ENCODE peak calls at places on chromosomes 7 and 10, in five cellular contexts. R is foreskin fibroblast; D is stimulated activated CD4-positive, alpha-beta T cell treated with anti-CD3 and anti-CD28 coated beads, Interleukin-15, amount 100 ng/mL, for 1 hour; N is T-helper 9 cell; I is neural progenitor cell. H is an unnamed sample.

GRCh38 chr10:97428572-97428981 is 2.6 kb downstream of the PGAM1 start:
- DNase-seq in R (no peak), D (no peak), N (no peak), I (peak), H (no peak)

GRCh38 chr7:101960323-101960722 is 142.9 kb downstream of the CUX1 start:
- DNase-seq in R (no peak), D (no peak), N (no peak), I (no peak), H (no peak)

GRCh38 chr7:34837826-34838225 is 179.8 kb downstream of the NPSR1 start:
- DNase-seq in R (no peak), D (no peak), N (no peak), I (no peak), H (no peak)

GRCh38 chr7:51033722-51034530 is 251.2 kb upstream of the GRB10 start:
- DNase-seq in R (no peak), D (no peak), N (no peak), I (no peak), H (no peak)

GRCh38 chr10:91073301-91073780 is 147.1 kb upstream of the PCGF5 start:
- DNase-seq in R (no peak), D (no peak), N (no peak), I (no peak), H (no peak)

GRCh38 chr7:65554-65953 is 126.8 kb upstream of the FAM20C start:
- DNase-seq in R (peak), D (no peak), N (no peak), I (no peak), H (no peak)

GRCh38 chr10:111093741-111094380 is 17.0 kb downstream of the ADRA2A start:
- DNase-seq in R (peak), D (no peak), N (no peak), I (no peak), H (no peak)

GRCh38 chr10:47414227-47414592 is 30.1 kb upstream of the ZNF488 start:
- DNase-seq in R (no peak), D (no peak), N (no peak), I (no peak), H (no peak)

GRCh38 chr10:74837750-74838149 is 11.3 kb downstream of the KAT6B start:
- DNase-seq in R (no peak), D (no peak), N (no peak), I (no peak), H (no peak)

GRCh38 chr7:107631588-107631987 is 29.0 kb upstream of the SLC26A4 start:
- DNase-seq in R (no peak), D (no peak), N (no peak), I (no peak), H (no peak)

GRCh38 chr10:118259288-118259906 is 82.7 kb downstream of the FAM204A start:
- DNase-seq in R (no peak), D (peak), N (peak), I (peak), H (no peak)

GRCh38 chr7:116999316-116999715 is 46.0 kb downstream of the ST7 start:
- DNase-seq in R (peak), D (no peak), N (no peak), I (no peak), H (no peak)

GRCh38 chr7:126790763-126791162 is 462.0 kb downstream of the GRM8 start:
- DNase-seq in R (no peak), D (no peak), N (no peak), I (no peak), H (no peak)

GRCh38 chr10:17220652-17221100 is 7.4 kb upstream of the VIM start:
- DNase-seq in R (no peak), D (no peak), N (no peak), I (no peak), H (no peak)

GRCh38 chr10:13882112-13882711 is 295.4 kb downstream of the PRPF18 start:
- DNase-seq in R (peak), D (no peak), N (no peak), I (peak), H (no peak)

GRCh38 chr10:4246881-4247358 is 461.9 kb upstream of the KLF6 start:
- DNase-seq in R (peak), D (no peak), N (no peak), I (no peak), H (no peak)

GRCh38 chr10:48805848-48806247 is 121.2 kb downstream of the WDFY4 start:
- DNase-seq in R (no peak), D (no peak), N (no peak), I (no peak), H (no peak)

GRCh38 chr7:70271617-70272081 is 673.4 kb downstream of the AUTS2 start:
- DNase-seq in R (no peak), D (no peak), N (no peak), I (no peak), H (no peak)

GRCh38 chr7:1862560-1862959 is 192.5 kb downstream of the ELFN1 start:
- DNase-seq in R (no peak), D (no peak), N (no peak), I (no peak), H (no peak)

GRCh38 chr7:139817249-139817648 is 11.8 kb upstream of the TBXAS1 start:
- DNase-seq in R (no peak), D (no peak), N (no peak), I (no peak), H (no peak)

H was measured in T-helper 17 cell.